ENCODE peak calls at places on chromosomes 7 and 10, in five cellular contexts. One of them, this sample, is unnamed.

GRCh38 chr10:5595591-5596590 is 70.5 kb downstream of the ASB13 start:
- DNase-seq in IMR-90: peak; percentile 93
- DNase-seq in mammary epithelial cell: peak; percentile 99
- DNase-seq in A549: peak; percentile 69
- DNase-seq in neural progenitor cell: no peak
- DNase-seq in this sample: peak; percentile 96

GRCh38 chr7:137289101-137289500 is 54.4 kb downstream of the PTN start:
- DNase-seq in neural progenitor cell: no peak
- DNase-seq in IMR-90: no peak
- DNase-seq in mammary epithelial cell: no peak
- DNase-seq in A549: no peak
- DNase-seq in this sample: no peak

GRCh38 chr7:130877236-130877635 is 143.2 kb upstream of the KLF14 start:
- DNase-seq in neural progenitor cell: no peak
- DNase-seq in IMR-90: peak; percentile 9
- DNase-seq in mammary epithelial cell: no peak
- DNase-seq in A549: no peak
- DNase-seq in this sample: no peak

GRCh38 chr7:132858251-132858650 is 223.6 kb downstream of the CHCHD3 start:
- DNase-seq in A549: no peak
- DNase-seq in mammary epithelial cell: no peak
- DNase-seq in neural progenitor cell: no peak
- DNase-seq in IMR-90: no peak
- DNase-seq in this sample: no peak

GRCh38 chr7:27377988-27378387 is 135.4 kb downstream of the EVX1 start:
- DNase-seq in mammary epithelial cell: no peak
- DNase-seq in neural progenitor cell: no peak
- DNase-seq in A549: no peak
- DNase-seq in IMR-90: no peak
- DNase-seq in this sample: no peak

GRCh38 chr7:138008588-138009349 is 6.9 kb upstream of the CREB3L2 start:
- DNase-seq in neural progenitor cell: peak; percentile 76
- DNase-seq in mammary epithelial cell: peak; percentile 53
- DNase-seq in A549: peak; percentile 58
- DNase-seq in IMR-90: peak; percentile 68
- DNase-seq in this sample: peak; percentile 77

GRCh38 chr7:5689118-5689517 is 92.3 kb downstream of the RNF216 start:
- DNase-seq in mammary epithelial cell: no peak
- DNase-seq in neural progenitor cell: no peak
- DNase-seq in IMR-90: peak; percentile 69
- DNase-seq in A549: no peak
- DNase-seq in this sample: peak; percentile 36

GRCh38 chr10:123139521-123140163 is 3.9 kb downstream of the HMX3 start:
- DNase-seq in neural progenitor cell: peak; percentile 92
- DNase-seq in A549: peak; percentile 49
- DNase-seq in IMR-90: peak; percentile 18
- DNase-seq in mammary epithelial cell: peak; percentile 84
- DNase-seq in this sample: no peak

GRCh38 chr10:3648179-3648975 is 136.6 kb downstream of the KLF6 start:
- DNase-seq in A549: no peak
- DNase-seq in mammary epithelial cell: no peak
- DNase-seq in IMR-90: no peak
- DNase-seq in neural progenitor cell: no peak
- DNase-seq in this sample: no peak

GRCh38 chr10:91006001-91006751 is 85.3 kb upstream of the ANKRD1 start:
- DNase-seq in A549: peak; percentile 76
- DNase-seq in IMR-90: peak; percentile 79
- DNase-seq in mammary epithelial cell: peak; percentile 50
- DNase-seq in neural progenitor cell: peak; percentile 49
- DNase-seq in this sample: peak; percentile 87

GRCh38 chr7:4753610-4754432 is 21.6 kb upstream of the AP5Z1 start:
- DNase-seq in A549: peak; percentile 82
- DNase-seq in IMR-90: peak; percentile 34
- DNase-seq in mammary epithelial cell: peak; percentile 59
- DNase-seq in neural progenitor cell: peak; percentile 85
- DNase-seq in this sample: peak; percentile 29

GRCh38 chr10:62093863-62094291 is 174.8 kb downstream of the RTKN2 start:
- DNase-seq in mammary epithelial cell: peak; percentile 37
- DNase-seq in neural progenitor cell: no peak
- DNase-seq in A549: no peak
- DNase-seq in IMR-90: peak; percentile 79
- DNase-seq in this sample: peak; percentile 94

GRCh38 chr10:33760544-33760943 is 426.1 kb upstream of the NRP1 start:
- DNase-seq in A549: no peak
- DNase-seq in mammary epithelial cell: no peak
- DNase-seq in IMR-90: no peak
- DNase-seq in neural progenitor cell: no peak
- DNase-seq in this sample: no peak

GRCh38 chr7:50657341-50657873 is 92.2 kb upstream of the DDC start:
- DNase-seq in A549: no peak
- DNase-seq in mammary epithelial cell: no peak
- DNase-seq in IMR-90: peak; percentile 12
- DNase-seq in neural progenitor cell: no peak
- DNase-seq in this sample: no peak

GRCh38 chr10:13587367-13587766 is 602 bp downstream of the PRPF18 start:
- DNase-seq in A549: no peak
- DNase-seq in mammary epithelial cell: peak; percentile 31
- DNase-seq in IMR-90: no peak
- DNase-seq in neural progenitor cell: peak; percentile 6
- DNase-seq in this sample: no peak

GRCh38 chr7:151110941-151111645 is 24.8 kb downstream of the AGAP3 start:
- DNase-seq in IMR-90: peak; percentile 65
- DNase-seq in neural progenitor cell: peak; percentile 87
- DNase-seq in A549: peak; percentile 70
- DNase-seq in mammary epithelial cell: peak; percentile 61
- DNase-seq in this sample: peak; percentile 69

GRCh38 chr7:133114519-133114918 is 32.6 kb upstream of the CHCHD3 start:
- DNase-seq in A549: no peak
- DNase-seq in neural progenitor cell: no peak
- DNase-seq in mammary epithelial cell: no peak
- DNase-seq in IMR-90: no peak
- DNase-seq in this sample: no peak

GRCh38 chr7:132638000-132638399 is 61.7 kb upstream of the PLXNA4 start:
- DNase-seq in neural progenitor cell: no peak
- DNase-seq in A549: no peak
- DNase-seq in mammary epithelial cell: no peak
- DNase-seq in IMR-90: no peak
- DNase-seq in this sample: no peak

GRCh38 chr10:29064665-29065064 is 224.2 kb upstream of the LYZL1 start:
- DNase-seq in neural progenitor cell: no peak
- DNase-seq in A549: peak; percentile 35
- DNase-seq in IMR-90: peak; percentile 5
- DNase-seq in mammary epithelial cell: no peak
- DNase-seq in this sample: peak; percentile 14

GRCh38 chr10:8392216-8392615 is 337.7 kb downstream of the GATA3 start:
- DNase-seq in A549: peak; percentile 37
- DNase-seq in neural progenitor cell: no peak
- DNase-seq in mammary epithelial cell: peak; percentile 86
- DNase-seq in IMR-90: peak; percentile 44
- DNase-seq in this sample: peak; percentile 89

GRCh38 chr7:92133737-92134270 is 473 bp downstream of the CYP51A1 start:
- DNase-seq in A549: peak; percentile 78
- DNase-seq in mammary epithelial cell: no peak
- DNase-seq in IMR-90: peak; percentile 61
- DNase-seq in neural progenitor cell: peak; percentile 92
- DNase-seq in this sample: peak; percentile 79

GRCh38 chr7:125773113-125773800 is 843.6 kb upstream of the POT1 start:
- DNase-seq in A549: no peak
- DNase-seq in IMR-90: no peak
- DNase-seq in mammary epithelial cell: no peak
- DNase-seq in neural progenitor cell: peak; percentile 13
- DNase-seq in this sample: no peak

GRCh38 chr10:112956631-112957350 is 6.7 kb downstream of the TCF7L2 start:
- DNase-seq in mammary epithelial cell: no peak
- DNase-seq in neural progenitor cell: peak; percentile 48
- DNase-seq in A549: no peak
- DNase-seq in IMR-90: no peak
- DNase-seq in this sample: no peak

GRCh38 chr10:4529266-4529665 is 296.7 kb upstream of the AKR1E2 start:
- DNase-seq in A549: no peak
- DNase-seq in IMR-90: no peak
- DNase-seq in mammary epithelial cell: no peak
- DNase-seq in neural progenitor cell: no peak
- DNase-seq in this sample: no peak

GRCh38 chr10:66982792-66983481 is 57.1 kb downstream of the LRRTM3 start:
- DNase-seq in mammary epithelial cell: no peak
- DNase-seq in IMR-90: no peak
- DNase-seq in A549: no peak
- DNase-seq in neural progenitor cell: peak; percentile 40
- DNase-seq in this sample: no peak

GRCh38 chr7:105210721-105211205 is 178.0 kb downstream of the SRPK2 start:
- DNase-seq in mammary epithelial cell: no peak
- DNase-seq in IMR-90: no peak
- DNase-seq in A549: no peak
- DNase-seq in neural progenitor cell: peak; percentile 56
- DNase-seq in this sample: no peak

GRCh38 chr7:102306916-102307677 is 20.4 kb downstream of the SH2B2 start:
- DNase-seq in A549: peak; percentile 59
- DNase-seq in mammary epithelial cell: no peak
- DNase-seq in IMR-90: peak; percentile 78
- DNase-seq in neural progenitor cell: peak; percentile 60
- DNase-seq in this sample: peak; percentile 61

GRCh38 chr10:7512487-7512886 is 101.7 kb upstream of the SFMBT2 start:
- DNase-seq in neural progenitor cell: no peak
- DNase-seq in mammary epithelial cell: no peak
- DNase-seq in IMR-90: no peak
- DNase-seq in A549: no peak
- DNase-seq in this sample: no peak

GRCh38 chr7:76340617-76341131 is 18.1 kb downstream of the YWHAG start:
- DNase-seq in mammary epithelial cell: no peak
- DNase-seq in neural progenitor cell: no peak
- DNase-seq in A549: no peak
- DNase-seq in IMR-90: peak; percentile 92
- DNase-seq in this sample: peak; percentile 86

GRCh38 chr7:157335256-157335655 is 1.5 kb upstream of the DNAJB6 start:
- DNase-seq in IMR-90: no peak
- DNase-seq in mammary epithelial cell: no peak
- DNase-seq in neural progenitor cell: no peak
- DNase-seq in A549: no peak
- DNase-seq in this sample: no peak

GRCh38 chr7:106848851-106849442 is 16.1 kb upstream of the PIK3CG start:
- DNase-seq in neural progenitor cell: no peak
- DNase-seq in IMR-90: peak; percentile 91
- DNase-seq in mammary epithelial cell: peak; percentile 40
- DNase-seq in A549: peak; percentile 21
- DNase-seq in this sample: peak; percentile 91

GRCh38 chr10:77179015-77179695 is 458.5 kb downstream of the KCNMA1 start:
- DNase-seq in neural progenitor cell: peak; percentile 26
- DNase-seq in mammary epithelial cell: peak; percentile 77
- DNase-seq in IMR-90: peak; percentile 94
- DNase-seq in A549: peak; percentile 70
- DNase-seq in this sample: peak; percentile 90

GRCh38 chr7:130393095-130393494 is 12.8 kb downstream of the CPA1 start:
- DNase-seq in mammary epithelial cell: no peak
- DNase-seq in A549: no peak
- DNase-seq in neural progenitor cell: no peak
- DNase-seq in IMR-90: peak; percentile 80
- DNase-seq in this sample: peak; percentile 54

GRCh38 chr7:20102970-20103369 is 114.2 kb downstream of the MACC1 start:
- DNase-seq in IMR-90: no peak
- DNase-seq in neural progenitor cell: no peak
- DNase-seq in A549: no peak
- DNase-seq in mammary epithelial cell: no peak
- DNase-seq in this sample: no peak

GRCh38 chr10:79293841-79294705 is 53.2 kb upstream of the PPIF start:
- DNase-seq in neural progenitor cell: no peak
- DNase-seq in A549: no peak
- DNase-seq in mammary epithelial cell: peak; percentile 70
- DNase-seq in IMR-90: peak; percentile 72
- DNase-seq in this sample: peak; percentile 40

GRCh38 chr7:1705339-1705738 is 35.3 kb downstream of the ELFN1 start:
- DNase-seq in neural progenitor cell: no peak
- DNase-seq in mammary epithelial cell: no peak
- DNase-seq in IMR-90: no peak
- DNase-seq in A549: no peak
- DNase-seq in this sample: no peak

GRCh38 chr7:26857534-26858228 is 6.7 kb downstream of the SKAP2 start:
- DNase-seq in neural progenitor cell: peak; percentile 77
- DNase-seq in IMR-90: peak; percentile 67
- DNase-seq in mammary epithelial cell: peak; percentile 51
- DNase-seq in A549: no peak
- DNase-seq in this sample: peak; percentile 85

GRCh38 chr10:108037061-108037460 is 872.6 kb upstream of the SORCS1 start:
- DNase-seq in A549: no peak
- DNase-seq in mammary epithelial cell: no peak
- DNase-seq in neural progenitor cell: no peak
- DNase-seq in IMR-90: no peak
- DNase-seq in this sample: no peak
- TF ChIP-seq CTCF in A549: no peak
- TF ChIP-seq CTCF in mammary epithelial cell: no peak
- TF ChIP-seq CTCF in neural progenitor cell: no peak
- TF ChIP-seq CTCF in IMR-90: no peak
- TF ChIP-seq CTCF in this sample: no peak

GRCh38 chr7:158760936-158761335 is 56.3 kb upstream of the NCAPG2 start:
- DNase-seq in A549: no peak
- DNase-seq in mammary epithelial cell: no peak
- DNase-seq in neural progenitor cell: no peak
- DNase-seq in IMR-90: no peak
- DNase-seq in this sample: no peak
- H3K4me2 ChIP-seq in A549: no peak overlapping the region
- H3K4me2 ChIP-seq in mammary epithelial cell: no peak overlapping the region
- H3K4me2 ChIP-seq in neural progenitor cell: no peak overlapping the region
- H3K4me2 ChIP-seq in IMR-90: no peak overlapping the region
- H3K4me2 ChIP-seq in this sample: no peak overlapping the region

GRCh38 chr7:115297651-115298050 is 375.8 kb downstream of the MDFIC start:
- DNase-seq in A549: peak; percentile 72
- DNase-seq in neural progenitor cell: no peak
- DNase-seq in mammary epithelial cell: peak; percentile 75
- DNase-seq in IMR-90: peak; percentile 64
- DNase-seq in this sample: peak; percentile 21
- TF ChIP-seq CTCF in A549: no peak
- TF ChIP-seq CTCF in neural progenitor cell: no peak
- TF ChIP-seq CTCF in mammary epithelial cell: peak; percentile 27
- TF ChIP-seq CTCF in IMR-90: no peak
- TF ChIP-seq CTCF in this sample: no peak

GRCh38 chr10:124602121-124602561 is 140.5 kb downstream of the LHPP start:
- DNase-seq in mammary epithelial cell: no peak
- DNase-seq in A549: no peak
- DNase-seq in neural progenitor cell: no peak
- DNase-seq in IMR-90: no peak
- DNase-seq in this sample: no peak
- H3K4me2 ChIP-seq in mammary epithelial cell: no peak overlapping the region
- H3K4me2 ChIP-seq in A549: no peak overlapping the region
- H3K4me2 ChIP-seq in neural progenitor cell: no peak overlapping the region
- H3K4me2 ChIP-seq in IMR-90: no peak overlapping the region
- H3K4me2 ChIP-seq in this sample: no peak overlapping the region

DNA sequence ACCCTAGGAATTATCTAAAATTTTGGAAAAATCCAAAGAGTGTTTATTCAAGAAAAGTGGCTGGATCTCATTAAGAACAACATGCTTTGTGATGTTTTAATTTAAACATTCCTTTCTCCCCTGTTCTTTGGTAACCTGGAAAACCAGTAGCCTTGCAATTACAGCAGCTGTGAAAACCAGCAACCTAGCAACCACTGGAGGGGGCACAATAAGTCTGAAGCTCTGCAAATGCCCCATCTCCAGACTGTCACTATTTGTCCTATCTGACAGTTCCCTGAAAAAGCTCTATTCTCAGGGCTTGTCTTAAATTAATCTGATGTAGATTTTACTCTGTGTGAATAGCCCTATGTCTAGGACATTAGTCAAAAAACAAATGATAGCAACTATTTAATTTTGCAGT is 137.6 kb upstream of the THSD7A start:
- DNase-seq in mammary epithelial cell: no peak
- DNase-seq in neural progenitor cell: peak; percentile 45
- DNase-seq in IMR-90: no peak
- DNase-seq in A549: no peak
- DNase-seq in this sample: no peak
- TF ChIP-seq CTCF in mammary epithelial cell: no peak
- TF ChIP-seq CTCF in neural progenitor cell: peak; percentile 38
- TF ChIP-seq CTCF in IMR-90: no peak
- TF ChIP-seq CTCF in A549: no peak
- TF ChIP-seq CTCF in this sample: no peak